ENCODE peak calls at places on chromosomes 13 and 19, in nine cellular contexts. I, M, Y, X, H, U, N, B and T are unnamed samples. For H3K4me1, the result is how much of the 10 kb centered on the place peaks cover.

GRCh38 chr13:46522692-46523040 is 30.3 kb upstream of the LRCH1 start:
- DNase-seq in I (no peak), M (no peak), Y (no peak), X (no peak), H (no peak), U (no peak), N (no peak), B (no peak), T (no peak)

GRCh38 chr19:44891016-44891882 is at the start of gene TOMM40:
- DNase-seq in I (peak), M (no peak), Y (peak), X (no peak), H (peak), U (peak), N (peak), B (peak), T (peak)

GRCh38 chr13:28707629-28708427 is 10.9 kb downstream of the SLC46A3 start:
- DNase-seq in I (no peak), M (no peak), Y (peak), X (no peak), H (no peak), U (peak), N (no peak), B (no peak), T (no peak)

GRCh38 chr19:33054623-33055022 is 10.1 kb downstream of the RHPN2 start:
- DNase-seq in I (no peak), M (no peak), Y (no peak), X (no peak), H (peak), U (no peak), N (no peak), B (peak), T (no peak)

GRCh38 chr19:18412610-18413239 is 6.5 kb upstream of the SSBP4 start:
- DNase-seq in I (no peak), M (no peak), Y (no peak), X (no peak), H (no peak), U (no peak), N (no peak), B (no peak), T (no peak)

GRCh38 chr13:101520672-101521071 is 68.2 kb downstream of the ITGBL1 start:
- DNase-seq in I (no peak), M (no peak), Y (peak), X (no peak), H (no peak), U (peak), N (no peak), B (no peak), T (no peak)

GRCh38 chr19:10430505-10431253 is 10.3 kb downstream of the PDE4A start:
- DNase-seq in I (peak), M (peak), Y (peak), X (no peak), H (no peak), U (peak), N (no peak), B (peak), T (no peak)

GRCh38 chr19:46907880-46908279 is 47.1 kb downstream of the ARHGAP35 start:
- DNase-seq in I (no peak), M (no peak), Y (no peak), X (peak), H (peak), U (no peak), N (no peak), B (no peak), T (no peak)

GRCh38 chr13:39232401-39232980 is 194.2 kb downstream of the NHLRC3 start:
- DNase-seq in I (no peak), M (no peak), Y (no peak), X (no peak), H (no peak), U (no peak), N (no peak), B (no peak), T (no peak)

GRCh38 chr13:112686364-112686763 is 3.5 kb upstream of the ATP11A start:
- DNase-seq in I (no peak), M (no peak), Y (no peak), X (peak), H (peak), U (no peak), N (no peak), B (no peak), T (no peak)

DNA sequence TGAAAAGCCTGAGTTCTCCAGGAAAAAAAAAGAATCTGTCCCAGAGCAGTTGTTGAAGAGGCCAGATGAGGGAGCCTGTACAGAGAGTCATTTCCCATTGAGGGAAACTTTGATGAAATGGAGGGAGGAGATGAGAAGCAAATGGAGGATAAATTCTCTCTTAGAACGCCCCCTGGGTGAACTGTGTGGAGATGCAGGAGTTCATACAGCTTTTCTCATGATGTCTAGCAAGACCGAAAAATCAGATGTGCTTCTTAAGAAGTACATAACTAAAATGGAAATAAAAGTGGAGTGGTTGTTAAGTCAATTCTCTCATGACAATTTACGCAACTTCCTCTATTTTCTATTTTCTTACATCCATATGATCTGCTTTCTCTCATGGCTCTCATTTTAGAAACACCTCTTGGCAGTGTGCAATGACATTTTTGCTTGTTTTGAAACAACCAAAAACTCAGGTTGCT is 1263.1 kb downstream of the PCDH9 start:
- DNase-seq in I (no peak), M (no peak), Y (peak), X (no peak), H (no peak), U (peak), N (no peak), B (no peak), T (no peak)
- TF ChIP-seq CTCF in I (no peak), M (no peak), Y (peak), X (peak), H (no peak), U (peak), N (no peak), B (no peak), T (no peak)

DNA sequence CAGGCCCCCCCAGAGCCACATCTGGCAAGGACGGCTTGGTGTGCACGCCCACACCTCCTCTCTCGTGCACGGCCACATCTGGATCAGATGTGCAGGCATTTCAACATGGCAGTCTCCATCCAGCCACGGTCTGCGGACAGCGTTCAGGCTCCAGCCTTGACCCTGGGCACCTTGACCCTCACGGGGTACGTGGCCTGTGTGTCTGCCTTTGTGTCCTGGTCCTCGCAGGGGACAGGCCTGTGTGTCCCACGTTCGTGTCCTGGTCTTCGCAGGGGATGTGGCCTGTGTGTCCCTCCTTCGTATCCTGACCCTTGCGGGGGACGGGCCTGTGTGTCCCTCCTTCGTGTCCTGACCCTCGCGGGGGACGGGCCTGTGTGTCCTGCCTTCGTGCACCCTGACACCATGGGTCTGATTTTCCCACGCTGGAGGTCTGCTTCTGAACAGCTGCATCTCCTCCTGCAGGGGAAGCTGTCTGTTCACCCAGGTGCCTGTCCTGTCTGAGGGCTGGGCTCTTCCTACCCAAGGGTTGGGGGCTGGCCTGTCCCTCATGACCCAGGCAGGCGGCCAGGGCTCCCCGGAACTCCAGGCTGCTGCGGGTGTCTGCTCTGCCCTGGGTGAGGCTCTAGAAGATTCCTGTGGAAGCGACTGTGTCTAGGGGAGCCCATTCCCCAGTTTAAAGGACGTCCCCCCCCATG is 25.3 kb downstream of the RASA3 start:
- DNase-seq in I (peak), M (no peak), Y (no peak), X (peak), H (peak), U (no peak), N (peak), B (peak), T (peak)
- H3K4me1 ChIP-seq in I (half or more), M (under half), Y (half or more), X (under half), H (under half), U (half or more), N (under half), B (under half), T (under half)

GRCh38 chr13:96963786-96964475 is 30.3 kb downstream of the OXGR1 start:
- DNase-seq in I (no peak), M (no peak), Y (no peak), X (no peak), H (no peak), U (no peak), N (no peak), B (no peak), T (no peak)

GRCh38 chr13:96968027-96968426 is 26.2 kb downstream of the OXGR1 start:
- DNase-seq in I (no peak), M (no peak), Y (no peak), X (no peak), H (no peak), U (no peak), N (no peak), B (no peak), T (no peak)

GRCh38 chr13:96966415-96967102 is 27.7 kb downstream of the OXGR1 start:
- DNase-seq in I (no peak), M (no peak), Y (no peak), X (no peak), H (no peak), U (no peak), N (no peak), B (no peak), T (no peak)

GRCh38 chr13:96967248-96967745 is 27.0 kb downstream of the OXGR1 start:
- DNase-seq in I (no peak), M (no peak), Y (no peak), X (no peak), H (no peak), U (no peak), N (no peak), B (no peak), T (no peak)
- TF ChIP-seq CTCF in I (no peak), M (no peak), Y (peak), X (no peak), H (no peak), U (no peak), N (no peak), B (no peak), T (no peak)

GRCh38 chr19:54158812-54159351 is 639 bp downstream of the LENG1 start:
- DNase-seq in I (no peak), M (no peak), Y (peak), X (no peak), H (no peak), U (no peak), N (no peak), B (peak), T (no peak)
- H3K4me1 ChIP-seq in I (half or more), M (under half), Y (under half), X (under half), H (half or more), U (under half), N (under half), B (under half), T (under half)

DNA sequence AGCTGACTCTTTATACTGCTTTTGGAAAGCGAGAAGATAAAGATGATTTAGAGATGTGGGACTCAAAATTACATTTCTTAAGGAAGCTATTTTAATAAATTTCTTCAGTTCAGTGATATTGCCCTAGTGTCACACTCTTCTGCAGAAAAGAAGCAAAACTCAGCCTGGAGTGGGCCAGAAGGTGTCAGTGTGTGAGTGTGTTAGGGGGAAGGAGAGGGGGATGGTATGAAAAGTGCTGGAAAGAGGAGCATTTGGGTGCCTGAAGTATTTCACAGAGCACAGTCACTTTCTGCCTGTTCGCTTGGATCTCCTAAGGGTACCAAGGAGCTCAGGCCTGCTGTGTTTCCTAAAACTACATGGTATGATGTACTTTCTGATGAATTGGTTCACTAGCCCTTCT is 84.5 kb upstream of the FRY start:
- DNase-seq in I (no peak), M (no peak), Y (no peak), X (no peak), H (no peak), U (no peak), N (no peak), B (no peak), T (no peak)
- TF ChIP-seq CTCF in I (no peak), M (no peak), Y (no peak), X (no peak), H (no peak), U (no peak), N (no peak), B (no peak), T (no peak)